ENCODE peak calls at places on chromosome 16, in ten cellular contexts. J, N, K, I, P, G, U, W, Z and E are unnamed samples.

GRCh38 chr16:25914357-25914962 is 222.7 kb downstream of the HS3ST4 start:
- DNase-seq in J (no peak), N (no peak), K (no peak), I (no peak), P (no peak), G (no peak), U (no peak), W (no peak), Z (no peak), E (no peak)

GRCh38 chr16:85187002-85187401 is 74.7 kb upstream of the CIBAR2 start:
- DNase-seq in J (no peak), N (no peak), K (no peak), I (no peak), P (peak), G (no peak), U (no peak), W (no peak), Z (no peak), E (peak)

GRCh38 chr16:22239131-22239805 is 33.2 kb downstream of the EEF2K start:
- DNase-seq in J (no peak), N (no peak), K (no peak), I (no peak), P (no peak), G (no peak), U (no peak), W (peak), Z (no peak), E (no peak)

GRCh38 chr16:85586360-85587145 is 26.6 kb upstream of the GSE1 start:
- DNase-seq in J (no peak), N (no peak), K (no peak), I (no peak), P (no peak), G (no peak), U (no peak), W (no peak), Z (no peak), E (peak)

GRCh38 chr16:57689772-57690558 is 4.6 kb upstream of the DRC7 start:
- DNase-seq in J (no peak), N (peak), K (no peak), I (no peak), P (no peak), G (peak), U (no peak), W (no peak), Z (no peak), E (no peak)

GRCh38 chr16:2584742-2585650 is 47.2 kb downstream of the PDPK1 start:
- DNase-seq in J (no peak), N (no peak), K (peak), I (no peak), P (no peak), G (no peak), U (no peak), W (no peak), Z (no peak), E (peak)

GRCh38 chr16:81606039-81606438 is 161.4 kb downstream of the CMIP start:
- DNase-seq in J (no peak), N (no peak), K (no peak), I (no peak), P (no peak), G (no peak), U (no peak), W (no peak), Z (no peak), E (no peak)

GRCh38 chr16:88585269-88585668 is 15.1 kb downstream of the ZC3H18 start:
- DNase-seq in J (no peak), N (no peak), K (no peak), I (no peak), P (no peak), G (no peak), U (no peak), W (peak), Z (no peak), E (no peak)

GRCh38 chr16:12340151-12340733 is 363.7 kb downstream of the SNX29 start:
- DNase-seq in J (no peak), N (peak), K (no peak), I (peak), P (peak), G (no peak), U (peak), W (peak), Z (peak), E (peak)

GRCh38 chr16:86525696-86526095 is 15.4 kb downstream of the FOXF1 start:
- DNase-seq in J (no peak), N (no peak), K (no peak), I (no peak), P (no peak), G (no peak), U (no peak), W (no peak), Z (no peak), E (no peak)

GRCh38 chr16:66020061-66020460 is 346.4 kb upstream of the CDH5 start:
- DNase-seq in J (peak), N (no peak), K (no peak), I (no peak), P (no peak), G (no peak), U (no peak), W (no peak), Z (no peak), E (no peak)

GRCh38 chr16:67430504-67431076 is 331 bp upstream of the HSD11B2 start:
- DNase-seq in J (no peak), N (no peak), K (no peak), I (peak), P (no peak), G (no peak), U (peak), W (peak), Z (peak), E (no peak)

GRCh38 chr16:84791501-84791900 is 28.3 kb upstream of the CRISPLD2 start:
- DNase-seq in J (no peak), N (no peak), K (no peak), I (no peak), P (no peak), G (no peak), U (no peak), W (no peak), Z (no peak), E (no peak)

GRCh38 chr16:71846443-71846842 is 667 bp downstream of the ATXN1L start:
- DNase-seq in J (no peak), N (no peak), K (no peak), I (no peak), P (no peak), G (no peak), U (no peak), W (no peak), Z (peak), E (peak)

GRCh38 chr16:25411376-25412081 is 153.9 kb upstream of the ZKSCAN2 start:
- DNase-seq in J (no peak), N (no peak), K (no peak), I (no peak), P (no peak), G (no peak), U (no peak), W (no peak), Z (no peak), E (no peak)

GRCh38 chr16:25481636-25482035 is 210.1 kb upstream of the HS3ST4 start:
- DNase-seq in J (no peak), N (no peak), K (no peak), I (peak), P (no peak), G (no peak), U (no peak), W (no peak), Z (peak), E (no peak)

GRCh38 chr16:87206646-87207451 is 110.3 kb downstream of the C16orf95 start:
- DNase-seq in J (no peak), N (no peak), K (no peak), I (no peak), P (peak), G (no peak), U (no peak), W (no peak), Z (no peak), E (peak)

GRCh38 chr16:81555660-81556059 is 111.1 kb downstream of the CMIP start:
- DNase-seq in J (no peak), N (no peak), K (no peak), I (no peak), P (no peak), G (no peak), U (no peak), W (no peak), Z (no peak), E (no peak)

GRCh38 chr16:4659363-4660353 is 33.7 kb upstream of the NUDT16L1 start:
- DNase-seq in J (no peak), N (no peak), K (no peak), I (no peak), P (no peak), G (no peak), U (no peak), W (no peak), Z (no peak), E (no peak)

GRCh38 chr16:8678068-8678927 is 3.9 kb downstream of the ABAT start:
- DNase-seq in J (no peak), N (no peak), K (no peak), I (no peak), P (peak), G (no peak), U (no peak), W (no peak), Z (peak), E (peak)

GRCh38 chr16:87653234-87653633 is 50.9 kb downstream of the JPH3 start:
- DNase-seq in J (peak), N (peak), K (no peak), I (no peak), P (no peak), G (no peak), U (peak), W (no peak), Z (peak), E (no peak)

GRCh38 chr16:84628226-84628731 is 10.4 kb upstream of the COTL1 start:
- DNase-seq in J (no peak), N (no peak), K (no peak), I (no peak), P (no peak), G (no peak), U (no peak), W (no peak), Z (no peak), E (no peak)

GRCh38 chr16:86882586-86883280 is 304.4 kb downstream of the FOXL1 start:
- DNase-seq in J (peak), N (no peak), K (no peak), I (no peak), P (peak), G (no peak), U (no peak), W (peak), Z (no peak), E (peak)

GRCh38 chr16:18049454-18050133 is 286.9 kb downstream of the NPIPA8 start:
- DNase-seq in J (no peak), N (no peak), K (no peak), I (no peak), P (no peak), G (no peak), U (no peak), W (no peak), Z (no peak), E (no peak)

GRCh38 chr16:84498859-84499620 is 5.4 kb downstream of the MEAK7 start:
- DNase-seq in J (no peak), N (no peak), K (peak), I (no peak), P (no peak), G (no peak), U (no peak), W (no peak), Z (no peak), E (no peak)

GRCh38 chr16:55660776-55661175 is 5.0 kb downstream of the SLC6A2 start:
- DNase-seq in J (no peak), N (no peak), K (peak), I (no peak), P (no peak), G (no peak), U (no peak), W (no peak), Z (no peak), E (no peak)

GRCh38 chr16:80580109-80580832 is 39.5 kb downstream of the DYNLRB2 start:
- DNase-seq in J (no peak), N (peak), K (no peak), I (no peak), P (peak), G (no peak), U (no peak), W (no peak), Z (no peak), E (peak)

GRCh38 chr16:31460582-31461002 is 1.3 kb downstream of the ARMC5 start:
- DNase-seq in J (no peak), N (no peak), K (no peak), I (peak), P (peak), G (no peak), U (peak), W (no peak), Z (no peak), E (peak)

GRCh38 chr16:10995555-10995954 is 51.2 kb downstream of the CLEC16A start:
- DNase-seq in J (no peak), N (no peak), K (no peak), I (no peak), P (no peak), G (no peak), U (no peak), W (no peak), Z (no peak), E (no peak)

GRCh38 chr16:56451753-56452689 is 667 bp downstream of the OGFOD1 start:
- DNase-seq in J (peak), N (no peak), K (no peak), I (peak), P (peak), G (no peak), U (peak), W (peak), Z (peak), E (peak)

GRCh38 chr16:30185141-30185682 is 1.8 kb downstream of the CORO1A start:
- DNase-seq in J (no peak), N (no peak), K (no peak), I (no peak), P (no peak), G (peak), U (no peak), W (no peak), Z (no peak), E (no peak)

GRCh38 chr16:89055313-89055712 is 38.3 kb upstream of the ACSF3 start:
- DNase-seq in J (no peak), N (no peak), K (no peak), I (no peak), P (no peak), G (no peak), U (no peak), W (no peak), Z (no peak), E (no peak)

GRCh38 chr16:72879846-72880245 is 168.1 kb downstream of the ZFHX3 start:
- DNase-seq in J (no peak), N (no peak), K (no peak), I (no peak), P (no peak), G (no peak), U (no peak), W (no peak), Z (no peak), E (no peak)